ENCODE peak calls at places on chromosomes 13 and 19, in ten cellular contexts. N is GM12878, Y is esophagus squamous epithelium, V is B cell, J is endothelial cell, M is lung, P is neural progenitor cell, K is nephron progenitor cell, G is sigmoid colon, L is heart right ventricle. C is an unnamed sample.

GRCh38 chr19:30122431-30122830 is 180.4 kb downstream of the URI1 start:
- DNase-seq in N (no peak), L (no peak), V (no peak), Y (no peak), P (peak; percentile 14), J (no peak), G (no peak), M (no peak), K (no peak), C (no peak)

GRCh38 chr19:51784922-51785690 is 9.9 kb upstream of the FPR3 start:
- DNase-seq in P (no peak), J (no peak), Y (no peak), M (peak; percentile 62), G (peak; percentile 84), N (peak; percentile 32), V (no peak), L (peak; percentile 66), K (no peak), C (no peak)

GRCh38 chr19:56107626-56108351 is 13.3 kb downstream of the ZNF787 start:
- DNase-seq in K (no peak), J (no peak), V (no peak), Y (no peak), M (no peak), N (no peak), P (no peak), G (peak; percentile 78), L (no peak), C (no peak)

GRCh38 chr19:1434040-1434366 is 4.2 kb upstream of the RPS15 start:
- DNase-seq in V (no peak), P (no peak), K (no peak), N (no peak), L (no peak), J (no peak), Y (no peak), M (no peak), G (no peak), C (peak; percentile 52)

GRCh38 chr19:29988351-29988750 is 46.3 kb downstream of the URI1 start:
- DNase-seq in Y (no peak), G (no peak), J (no peak), N (no peak), M (no peak), P (peak; percentile 37), K (no peak), V (no peak), L (no peak), C (no peak)

GRCh38 chr13:20370815-20371421 is 138.8 kb upstream of the GJB6 start:
- DNase-seq in N (no peak), K (no peak), Y (no peak), M (no peak), L (no peak), J (no peak), P (no peak), V (no peak), G (no peak), C (no peak)

GRCh38 chr19:58350871-58351557 is 2.3 kb downstream of the A1BG start:
- DNase-seq in N (no peak), L (no peak), G (no peak), Y (no peak), P (no peak), J (no peak), M (no peak), V (no peak), K (no peak), C (no peak)

GRCh38 chr19:35913589-35913988 is 5.5 kb upstream of the TYROBP start:
- DNase-seq in V (no peak), M (no peak), K (no peak), Y (no peak), J (no peak), P (no peak), G (no peak), L (no peak), N (no peak), C (no peak)

GRCh38 chr19:36215276-36216171 is 618 bp downstream of the ZNF146 start:
- DNase-seq in L (no peak), P (peak; percentile 39), N (no peak), K (peak; percentile 11), Y (no peak), J (no peak), V (no peak), M (no peak), G (no peak), C (peak; percentile 37)

GRCh38 chr13:85508683-85509329 is 290.4 kb downstream of the SLITRK6 start:
- DNase-seq in J (no peak), Y (no peak), G (no peak), P (no peak), M (no peak), K (no peak), L (no peak), V (no peak), N (no peak), C (no peak)

GRCh38 chr13:37484056-37484455 is 114.5 kb downstream of the POSTN start:
- DNase-seq in J (no peak), N (no peak), G (no peak), K (no peak), Y (no peak), P (no peak), M (no peak), L (no peak), V (no peak), C (no peak)

GRCh38 chr13:59680429-59681024 is 483.2 kb downstream of the DIAPH3 start:
- DNase-seq in G (no peak), V (no peak), Y (no peak), L (no peak), N (no peak), P (peak; percentile 35), J (no peak), M (no peak), K (no peak), C (no peak)

GRCh38 chr19:5623397-5624153 is 692 bp downstream of the SAFB start:
- DNase-seq in L (peak; percentile 13), Y (no peak), M (no peak), P (peak; percentile 16), N (no peak), K (no peak), V (no peak), J (peak; percentile 10), G (no peak), C (no peak)

GRCh38 chr13:85575110-85575509 is 224.1 kb downstream of the SLITRK6 start:
- DNase-seq in Y (no peak), P (no peak), V (no peak), L (no peak), N (no peak), G (no peak), K (no peak), M (no peak), J (no peak), C (no peak)

GRCh38 chr13:34748561-34748960 is 193.5 kb upstream of the NBEA start:
- DNase-seq in L (no peak), N (no peak), M (no peak), G (no peak), J (no peak), V (no peak), P (no peak), K (no peak), Y (no peak), C (no peak)

GRCh38 chr19:50547385-50548190 is 20.6 kb downstream of the LRRC4B start:
- DNase-seq in G (no peak), V (no peak), J (no peak), K (no peak), M (no peak), L (no peak), N (no peak), Y (no peak), P (no peak), C (no peak)

GRCh38 chr13:84994582-84994981 is 804.6 kb downstream of the SLITRK6 start:
- DNase-seq in N (no peak), J (no peak), L (no peak), V (no peak), Y (no peak), K (no peak), G (no peak), M (no peak), P (no peak), C (no peak)

GRCh38 chr19:47723573-47723923 is 10.3 kb downstream of the EHD2 start:
- DNase-seq in P (no peak), N (no peak), K (no peak), J (no peak), Y (no peak), L (no peak), M (peak; percentile 80), G (peak; percentile 95), V (no peak), C (no peak)

GRCh38 chr19:35797663-35798062 is 15.0 kb downstream of the PRODH2 start:
- DNase-seq in M (no peak), P (peak; percentile 51), N (no peak), L (no peak), V (no peak), K (peak; percentile 38), J (no peak), G (no peak), Y (no peak), C (peak; percentile 41)

GRCh38 chr13:114115191-114115671 is 17.2 kb downstream of the RASA3 start:
- DNase-seq in K (no peak), V (no peak), Y (no peak), N (no peak), P (no peak), J (no peak), M (no peak), L (peak; percentile 17), G (peak; percentile 72), C (peak; percentile 74)
- TF ChIP-seq CTCF in K (no peak), V (no peak), Y (no peak), N (no peak), P (no peak), J (no peak), M (no peak), L (no peak), G (no peak), C (no peak)

DNA sequence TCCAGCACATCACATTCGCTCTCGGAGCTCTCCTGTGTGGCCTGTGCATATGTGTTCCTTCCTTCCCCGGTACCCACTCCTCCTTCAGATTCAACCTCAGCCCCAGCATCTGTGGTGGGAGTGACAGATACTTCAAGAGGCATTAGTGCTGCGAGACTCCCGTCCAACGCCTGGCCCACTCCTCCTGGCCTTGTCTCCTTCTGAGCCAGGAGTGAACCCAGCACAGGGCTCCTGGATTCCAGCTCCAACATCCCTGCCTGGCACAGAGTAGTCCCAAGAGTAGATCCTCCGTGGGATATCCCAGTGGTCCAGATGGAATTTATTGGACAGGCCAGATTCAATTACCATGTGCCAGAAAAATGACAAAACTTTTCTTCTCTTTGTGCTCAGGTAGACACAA is 55.9 kb downstream of the SACS start:
- DNase-seq in L (no peak), N (no peak), Y (no peak), V (no peak), G (no peak), J (no peak), K (no peak), P (no peak), M (no peak), C (peak; percentile 46)
- TF ChIP-seq CTCF in L (no peak), N (no peak), Y (no peak), V (no peak), G (no peak), J (no peak), K (no peak), P (no peak), M (no peak), C (no peak)

GRCh38 chr13:33109801-33110200 is 93.6 kb downstream of the KL start:
- DNase-seq in V (no peak), J (peak; percentile 54), M (no peak), Y (no peak), G (no peak), K (no peak), N (no peak), L (no peak), P (peak; percentile 31), C (no peak)
- TF ChIP-seq CTCF in V (peak; percentile 23), J (peak; percentile 45), M (no peak), Y (no peak), G (no peak), K (no peak), N (peak; percentile 76), L (peak; percentile 17), P (peak; percentile 50), C (no peak)

GRCh38 chr13:50081106-50081898 is 66.1 kb downstream of the KCNRG start:
- DNase-seq in G (peak; percentile 76), Y (peak; percentile 14), L (peak; percentile 41), K (peak; percentile 78), N (no peak), J (peak; percentile 51), V (peak; percentile 53), M (peak; percentile 54), P (peak; percentile 85), C (peak; percentile 78)
- TF ChIP-seq CTCF in G (no peak), Y (no peak), L (no peak), K (no peak), N (peak; percentile 9), J (no peak), V (peak; percentile 18), M (no peak), P (peak; percentile 54), C (no peak)

C was measured in mucosa of descending colon.